ENCODE peak calls at places on chromosomes 6 and 20, in seven cellular contexts. One of them, this sample, is unnamed.

GRCh38 chr6:56491606-56492328 is 150.9 kb downstream of the DST start:
- DNase-seq in brain microvascular endothelial cell: peak
- DNase-seq in mucosa of descending colon: no peak
- DNase-seq in GM23338: no peak
- DNase-seq in PC-3: peak
- DNase-seq in fibroblast of lung: peak
- DNase-seq in CD8-positive, alpha-beta T cell: no peak
- DNase-seq in this sample: no peak

GRCh38 chr6:32086661-32087573 is 22.2 kb downstream of the TNXB start:
- DNase-seq in GM23338: peak
- DNase-seq in PC-3: peak
- DNase-seq in fibroblast of lung: peak
- DNase-seq in mucosa of descending colon: peak
- DNase-seq in CD8-positive, alpha-beta T cell: no peak
- DNase-seq in brain microvascular endothelial cell: peak
- DNase-seq in this sample: peak

GRCh38 chr6:11296449-11297375 is 64.2 kb upstream of the NEDD9 start:
- DNase-seq in PC-3: no peak
- DNase-seq in fibroblast of lung: no peak
- DNase-seq in CD8-positive, alpha-beta T cell: no peak
- DNase-seq in brain microvascular endothelial cell: no peak
- DNase-seq in mucosa of descending colon: peak
- DNase-seq in GM23338: no peak
- DNase-seq in this sample: no peak

GRCh38 chr6:17478223-17478907 is 85.0 kb downstream of the CAP2 start:
- DNase-seq in GM23338: no peak
- DNase-seq in mucosa of descending colon: no peak
- DNase-seq in fibroblast of lung: no peak
- DNase-seq in CD8-positive, alpha-beta T cell: no peak
- DNase-seq in PC-3: no peak
- DNase-seq in brain microvascular endothelial cell: no peak
- DNase-seq in this sample: no peak

GRCh38 chr6:8526619-8527018 is 91.3 kb upstream of the SLC35B3 start:
- DNase-seq in GM23338: peak
- DNase-seq in PC-3: no peak
- DNase-seq in brain microvascular endothelial cell: no peak
- DNase-seq in fibroblast of lung: no peak
- DNase-seq in CD8-positive, alpha-beta T cell: no peak
- DNase-seq in mucosa of descending colon: no peak
- DNase-seq in this sample: no peak

GRCh38 chr6:166430269-166430668 is 47.5 kb upstream of the MPC1 start:
- DNase-seq in fibroblast of lung: no peak
- DNase-seq in brain microvascular endothelial cell: no peak
- DNase-seq in GM23338: no peak
- DNase-seq in mucosa of descending colon: no peak
- DNase-seq in PC-3: no peak
- DNase-seq in CD8-positive, alpha-beta T cell: no peak
- DNase-seq in this sample: no peak

GRCh38 chr6:24359640-24360454 is 2.0 kb upstream of the DCDC2 start:
- DNase-seq in fibroblast of lung: peak
- DNase-seq in mucosa of descending colon: peak
- DNase-seq in CD8-positive, alpha-beta T cell: peak
- DNase-seq in GM23338: peak
- DNase-seq in PC-3: peak
- DNase-seq in brain microvascular endothelial cell: peak
- DNase-seq in this sample: peak

GRCh38 chr6:111551521-111552231 is 54.0 kb downstream of the TRAF3IP2 start:
- DNase-seq in brain microvascular endothelial cell: no peak
- DNase-seq in GM23338: no peak
- DNase-seq in CD8-positive, alpha-beta T cell: no peak
- DNase-seq in mucosa of descending colon: peak
- DNase-seq in fibroblast of lung: no peak
- DNase-seq in PC-3: peak
- DNase-seq in this sample: peak

GRCh38 chr6:3052481-3053230 is 15.6 kb upstream of the RIPK1 start:
- DNase-seq in mucosa of descending colon: no peak
- DNase-seq in GM23338: no peak
- DNase-seq in CD8-positive, alpha-beta T cell: no peak
- DNase-seq in fibroblast of lung: no peak
- DNase-seq in brain microvascular endothelial cell: no peak
- DNase-seq in PC-3: no peak
- DNase-seq in this sample: no peak

GRCh38 chr6:113351183-113351834 is 505.8 kb upstream of the MARCKS start:
- DNase-seq in brain microvascular endothelial cell: peak
- DNase-seq in fibroblast of lung: peak
- DNase-seq in CD8-positive, alpha-beta T cell: no peak
- DNase-seq in GM23338: no peak
- DNase-seq in PC-3: peak
- DNase-seq in mucosa of descending colon: no peak
- DNase-seq in this sample: no peak

GRCh38 chr6:169702640-169703246 is 817 bp downstream of the C6orf120 start:
- DNase-seq in PC-3: peak
- DNase-seq in CD8-positive, alpha-beta T cell: peak
- DNase-seq in brain microvascular endothelial cell: no peak
- DNase-seq in mucosa of descending colon: peak
- DNase-seq in GM23338: peak
- DNase-seq in fibroblast of lung: no peak
- DNase-seq in this sample: no peak

GRCh38 chr20:61640171-61640570 is 388.1 kb downstream of the CDH4 start:
- DNase-seq in brain microvascular endothelial cell: no peak
- DNase-seq in CD8-positive, alpha-beta T cell: no peak
- DNase-seq in GM23338: no peak
- DNase-seq in mucosa of descending colon: no peak
- DNase-seq in fibroblast of lung: peak
- DNase-seq in PC-3: no peak
- DNase-seq in this sample: peak

DNA sequence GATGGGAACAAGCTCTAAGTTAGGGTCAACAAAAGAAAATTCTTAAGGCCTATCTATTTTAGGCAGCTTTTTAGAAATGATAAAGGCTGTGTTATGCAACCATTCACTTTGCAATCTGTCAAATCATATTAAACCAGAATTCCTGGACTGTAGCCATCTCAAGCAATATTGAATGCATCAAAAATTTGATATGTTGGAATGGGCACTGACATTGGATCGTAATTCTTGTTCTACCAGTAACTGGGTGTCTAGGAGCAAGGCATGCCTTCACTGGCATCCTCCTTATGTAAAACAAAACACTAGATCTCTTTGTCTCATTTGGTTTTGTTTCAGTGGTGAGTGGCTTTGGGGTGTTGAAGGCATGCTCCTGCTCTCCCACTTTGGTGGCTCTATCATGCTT is 145.6 kb downstream of the JARID2 start:
- DNase-seq in brain microvascular endothelial cell: no peak
- DNase-seq in CD8-positive, alpha-beta T cell: no peak
- DNase-seq in mucosa of descending colon: no peak
- DNase-seq in fibroblast of lung: no peak
- DNase-seq in PC-3: peak
- DNase-seq in GM23338: no peak
- DNase-seq in this sample: no peak
- TF ChIP-seq CTCF in brain microvascular endothelial cell: no peak
- TF ChIP-seq CTCF in CD8-positive, alpha-beta T cell: no peak
- TF ChIP-seq CTCF in mucosa of descending colon: no peak
- TF ChIP-seq CTCF in fibroblast of lung: no peak
- TF ChIP-seq CTCF in PC-3: no peak
- TF ChIP-seq CTCF in GM23338: no peak
- TF ChIP-seq CTCF in this sample: no peak

GRCh38 chr6:27551607-27552006 is 78.7 kb upstream of the ZNF184 start:
- DNase-seq in PC-3: no peak
- DNase-seq in CD8-positive, alpha-beta T cell: no peak
- DNase-seq in mucosa of descending colon: no peak
- DNase-seq in brain microvascular endothelial cell: no peak
- DNase-seq in fibroblast of lung: no peak
- DNase-seq in GM23338: no peak
- DNase-seq in this sample: no peak
- H3K4me3 ChIP-seq in PC-3: no peak
- H3K4me3 ChIP-seq in CD8-positive, alpha-beta T cell: no peak
- H3K4me3 ChIP-seq in mucosa of descending colon: no peak
- H3K4me3 ChIP-seq in brain microvascular endothelial cell: no peak
- H3K4me3 ChIP-seq in fibroblast of lung: no peak
- H3K4me3 ChIP-seq in GM23338: peak
- H3K4me3 ChIP-seq in this sample: no peak

GRCh38 chr6:99119109-99120031 is 171.6 kb upstream of the FBXL4 start:
- DNase-seq in CD8-positive, alpha-beta T cell: peak
- DNase-seq in fibroblast of lung: peak
- DNase-seq in mucosa of descending colon: peak
- DNase-seq in PC-3: peak
- DNase-seq in brain microvascular endothelial cell: peak
- DNase-seq in GM23338: peak
- DNase-seq in this sample: no peak
- TF ChIP-seq CTCF in CD8-positive, alpha-beta T cell: peak
- TF ChIP-seq CTCF in fibroblast of lung: peak
- TF ChIP-seq CTCF in mucosa of descending colon: peak
- TF ChIP-seq CTCF in PC-3: peak
- TF ChIP-seq CTCF in brain microvascular endothelial cell: peak
- TF ChIP-seq CTCF in GM23338: peak
- TF ChIP-seq CTCF in this sample: peak

GRCh38 chr20:3081641-3082040 is 2.9 kb downstream of the AVP start:
- DNase-seq in fibroblast of lung: no peak
- DNase-seq in mucosa of descending colon: no peak
- DNase-seq in PC-3: no peak
- DNase-seq in brain microvascular endothelial cell: no peak
- DNase-seq in GM23338: no peak
- DNase-seq in CD8-positive, alpha-beta T cell: no peak
- DNase-seq in this sample: no peak

GRCh38 chr20:3084283-3084985 is at the start of gene AVP:
- DNase-seq in fibroblast of lung: no peak
- DNase-seq in brain microvascular endothelial cell: no peak
- DNase-seq in PC-3: no peak
- DNase-seq in GM23338: no peak
- DNase-seq in CD8-positive, alpha-beta T cell: no peak
- DNase-seq in mucosa of descending colon: no peak
- DNase-seq in this sample: no peak

GRCh38 chr20:3084986-3085360 is 449 bp upstream of the AVP start:
- DNase-seq in PC-3: no peak
- DNase-seq in brain microvascular endothelial cell: no peak
- DNase-seq in CD8-positive, alpha-beta T cell: no peak
- DNase-seq in fibroblast of lung: no peak
- DNase-seq in mucosa of descending colon: no peak
- DNase-seq in GM23338: no peak
- DNase-seq in this sample: no peak

GRCh38 chr20:3082306-3082951 is 2.1 kb downstream of the AVP start:
- DNase-seq in GM23338: peak
- DNase-seq in mucosa of descending colon: no peak
- DNase-seq in PC-3: no peak
- DNase-seq in brain microvascular endothelial cell: no peak
- DNase-seq in fibroblast of lung: no peak
- DNase-seq in CD8-positive, alpha-beta T cell: no peak
- DNase-seq in this sample: no peak

GRCh38 chr20:3082955-3083952 is 1.3 kb downstream of the AVP start:
- DNase-seq in mucosa of descending colon: no peak
- DNase-seq in PC-3: no peak
- DNase-seq in GM23338: peak
- DNase-seq in CD8-positive, alpha-beta T cell: no peak
- DNase-seq in fibroblast of lung: no peak
- DNase-seq in brain microvascular endothelial cell: no peak
- DNase-seq in this sample: no peak
- H3K4me3 ChIP-seq in mucosa of descending colon: no peak
- H3K4me3 ChIP-seq in PC-3: no peak
- H3K4me3 ChIP-seq in GM23338: peak
- H3K4me3 ChIP-seq in CD8-positive, alpha-beta T cell: peak
- H3K4me3 ChIP-seq in fibroblast of lung: no peak
- H3K4me3 ChIP-seq in brain microvascular endothelial cell: no peak
- H3K4me3 ChIP-seq in this sample: no peak

DNA sequence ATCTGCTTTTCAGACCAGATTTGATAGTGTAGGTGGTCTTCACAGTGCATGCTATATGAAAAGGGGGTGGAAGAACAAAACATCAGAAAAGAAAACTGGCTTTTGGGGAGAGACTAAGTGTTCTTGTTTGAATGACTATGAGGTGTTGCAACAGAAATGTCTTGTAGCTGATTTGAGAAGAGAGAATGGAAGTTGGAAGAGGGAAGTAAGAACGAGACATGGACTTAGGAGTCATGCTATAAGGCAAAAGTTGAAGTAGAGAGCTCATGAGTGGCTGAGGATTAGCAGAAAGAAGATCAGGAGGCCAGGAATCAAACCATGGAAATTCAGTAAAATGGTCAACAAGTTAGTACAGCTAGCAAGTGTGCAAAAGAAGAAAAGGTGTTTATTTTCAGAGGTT is 32.1 kb downstream of the FNDC1 start:
- DNase-seq in fibroblast of lung: no peak
- DNase-seq in brain microvascular endothelial cell: no peak
- DNase-seq in PC-3: no peak
- DNase-seq in GM23338: no peak
- DNase-seq in mucosa of descending colon: no peak
- DNase-seq in CD8-positive, alpha-beta T cell: no peak
- DNase-seq in this sample: no peak
- TF ChIP-seq CTCF in fibroblast of lung: no peak
- TF ChIP-seq CTCF in brain microvascular endothelial cell: no peak
- TF ChIP-seq CTCF in PC-3: no peak
- TF ChIP-seq CTCF in GM23338: no peak
- TF ChIP-seq CTCF in mucosa of descending colon: no peak
- TF ChIP-seq CTCF in CD8-positive, alpha-beta T cell: no peak
- TF ChIP-seq CTCF in this sample: no peak

GRCh38 chr20:38246357-38247165 is 14.0 kb downstream of the KIAA1755 start:
- DNase-seq in brain microvascular endothelial cell: no peak
- DNase-seq in mucosa of descending colon: no peak
- DNase-seq in fibroblast of lung: no peak
- DNase-seq in PC-3: no peak
- DNase-seq in GM23338: no peak
- DNase-seq in CD8-positive, alpha-beta T cell: no peak
- DNase-seq in this sample: no peak

GRCh38 chr20:38243617-38244016 is 16.9 kb downstream of the KIAA1755 start:
- DNase-seq in fibroblast of lung: no peak
- DNase-seq in GM23338: no peak
- DNase-seq in mucosa of descending colon: no peak
- DNase-seq in CD8-positive, alpha-beta T cell: no peak
- DNase-seq in brain microvascular endothelial cell: no peak
- DNase-seq in PC-3: no peak
- DNase-seq in this sample: no peak

GRCh38 chr20:38247166-38247509 is 13.4 kb downstream of the KIAA1755 start:
- DNase-seq in brain microvascular endothelial cell: no peak
- DNase-seq in CD8-positive, alpha-beta T cell: no peak
- DNase-seq in PC-3: no peak
- DNase-seq in fibroblast of lung: no peak
- DNase-seq in mucosa of descending colon: no peak
- DNase-seq in GM23338: no peak
- DNase-seq in this sample: no peak

GRCh38 chr20:38242848-38243449 is 17.6 kb downstream of the KIAA1755 start:
- DNase-seq in mucosa of descending colon: no peak
- DNase-seq in fibroblast of lung: no peak
- DNase-seq in GM23338: peak
- DNase-seq in brain microvascular endothelial cell: no peak
- DNase-seq in PC-3: peak
- DNase-seq in CD8-positive, alpha-beta T cell: no peak
- DNase-seq in this sample: no peak

GRCh38 chr20:38245753-38246152 is 14.8 kb downstream of the KIAA1755 start:
- DNase-seq in GM23338: no peak
- DNase-seq in fibroblast of lung: no peak
- DNase-seq in PC-3: no peak
- DNase-seq in brain microvascular endothelial cell: no peak
- DNase-seq in CD8-positive, alpha-beta T cell: no peak
- DNase-seq in mucosa of descending colon: no peak
- DNase-seq in this sample: no peak
- H3K4me3 ChIP-seq in GM23338: no peak
- H3K4me3 ChIP-seq in fibroblast of lung: no peak
- H3K4me3 ChIP-seq in PC-3: no peak
- H3K4me3 ChIP-seq in brain microvascular endothelial cell: no peak
- H3K4me3 ChIP-seq in CD8-positive, alpha-beta T cell: no peak
- H3K4me3 ChIP-seq in mucosa of descending colon: no peak
- H3K4me3 ChIP-seq in this sample: no peak

GRCh38 chr6:136607932-136608772 is 57.9 kb upstream of the MAP7 start:
- DNase-seq in PC-3: peak
- DNase-seq in brain microvascular endothelial cell: peak
- DNase-seq in fibroblast of lung: peak
- DNase-seq in mucosa of descending colon: peak
- DNase-seq in CD8-positive, alpha-beta T cell: peak
- DNase-seq in GM23338: peak
- DNase-seq in this sample: no peak
- TF ChIP-seq CTCF in PC-3: peak
- TF ChIP-seq CTCF in brain microvascular endothelial cell: peak
- TF ChIP-seq CTCF in fibroblast of lung: peak
- TF ChIP-seq CTCF in mucosa of descending colon: peak
- TF ChIP-seq CTCF in CD8-positive, alpha-beta T cell: peak
- TF ChIP-seq CTCF in GM23338: peak
- TF ChIP-seq CTCF in this sample: peak

This sample was measured in retinal pigment epithelial cell.